ENCODE peak calls at places on chromosomes 13 and 19, in eight cellular contexts. V is thyroid gland; D is PC-3; T is GM23338; W is heart left ventricle; Z is body of pancreas; F is hepatocyte; H is CD8-positive, alpha-beta memory T cell. U is an unnamed sample.

GRCh38 chr19:13400296-13400695 is 106.0 kb downstream of the CACNA1A start:
- DNase-seq in V (no peak), D (no peak), T (no peak), W (no peak), Z (no peak), F (no peak), H (no peak), U (no peak)

GRCh38 chr13:30739646-30740642 is 4.6 kb downstream of the ALOX5AP start:
- DNase-seq in V (no peak), D (peak; percentile 94), T (no peak), W (no peak), Z (no peak), F (no peak), H (peak; percentile 29), U (no peak)

GRCh38 chr13:111209613-111210012 is 94.5 kb downstream of the ARHGEF7 start:
- DNase-seq in V (no peak), D (no peak), T (no peak), W (no peak), Z (no peak), F (no peak), H (no peak), U (no peak)

GRCh38 chr13:45392811-45393210 is 25.4 kb downstream of the SLC25A30 start:
- DNase-seq in V (no peak), D (no peak), T (no peak), W (no peak), Z (no peak), F (no peak), H (no peak), U (no peak)

GRCh38 chr13:85935868-85936467 is 136.7 kb upstream of the SLITRK6 start:
- DNase-seq in V (no peak), D (no peak), T (peak; percentile 9), W (no peak), Z (no peak), F (no peak), H (no peak), U (no peak)

GRCh38 chr13:87777395-87777794 is 106.2 kb downstream of the SLITRK5 start:
- DNase-seq in V (no peak), D (peak; percentile 11), T (peak; percentile 34), W (no peak), Z (no peak), F (no peak), H (no peak), U (no peak)

GRCh38 chr19:38478273-38478971 is 44.9 kb downstream of the RYR1 start:
- DNase-seq in V (no peak), D (peak; percentile 30), T (peak; percentile 39), W (no peak), Z (no peak), F (no peak), H (no peak), U (no peak)

GRCh38 chr19:58543826-58544590 is at the start of gene TRIM28:
- DNase-seq in V (peak; percentile 98), D (peak; percentile 99), T (peak; percentile 98), W (peak; percentile 98), Z (peak; percentile 99), F (peak; percentile 99), H (peak; percentile 100), U (peak; percentile 99)

GRCh38 chr19:29293736-29294342 is 80.9 kb upstream of the UQCRFS1 start:
- DNase-seq in V (no peak), D (no peak), T (no peak), W (no peak), Z (no peak), F (no peak), H (no peak), U (no peak)

GRCh38 chr19:2608602-2608922 is 93.9 kb downstream of the GNG7 start:
- DNase-seq in V (no peak), D (no peak), T (no peak), W (no peak), Z (no peak), F (no peak), H (no peak), U (no peak)

GRCh38 chr19:4372630-4373367 is 27.5 kb downstream of the SH3GL1 start:
- DNase-seq in V (no peak), D (no peak), T (no peak), W (no peak), Z (no peak), F (no peak), H (no peak), U (no peak)
- H3K27ac ChIP-seq in V (peak overlapping the region; percentile 87), D (no peak overlapping the region), T (no peak overlapping the region), W (peak overlapping the region; percentile 80), Z (no peak overlapping the region), F (peak overlapping the region; percentile 97), H (peak overlapping the region; percentile 92), U (peak overlapping the region; percentile 91)

GRCh38 chr13:98676239-98676638 is 76.2 kb downstream of the SLC15A1 start:
- DNase-seq in V (no peak), D (no peak), T (no peak), W (no peak), Z (no peak), F (no peak), H (no peak), U (no peak)
- H3K27me3 ChIP-seq in V (no peaks in the 10 kb centered on the region), D (no peaks in the 10 kb centered on the region), T (no peaks in the 10 kb centered on the region), W (no peaks in the 10 kb centered on the region), Z (no peaks in the 10 kb centered on the region), F (no peaks in the 10 kb centered on the region), H (no peaks in the 10 kb centered on the region), U (no peaks in the 10 kb centered on the region)

GRCh38 chr13:40776681-40777165 is 5.7 kb upstream of the MRPS31 start:
- DNase-seq in V (no peak), D (peak; percentile 54), T (no peak), W (no peak), Z (no peak), F (no peak), H (peak; percentile 70), U (no peak)

GRCh38 chr13:40777957-40778235 is 6.9 kb upstream of the MRPS31 start:
- DNase-seq in V (no peak), D (no peak), T (no peak), W (no peak), Z (no peak), F (no peak), H (no peak), U (no peak)

GRCh38 chr13:40779049-40779448 is 8.1 kb upstream of the MRPS31 start:
- DNase-seq in V (no peak), D (no peak), T (peak; percentile 21), W (no peak), Z (no peak), F (no peak), H (no peak), U (no peak)

GRCh38 chr13:40776232-40776631 is 5.2 kb upstream of the MRPS31 start:
- DNase-seq in V (no peak), D (no peak), T (no peak), W (no peak), Z (no peak), F (no peak), H (no peak), U (no peak)

GRCh38 chr13:40777166-40777956 is 6.4 kb upstream of the MRPS31 start:
- DNase-seq in V (peak; percentile 58), D (peak; percentile 55), T (peak; percentile 88), W (no peak), Z (peak; percentile 46), F (peak; percentile 70), H (peak; percentile 52), U (no peak)
- H3K27ac ChIP-seq in V (peak overlapping the region; percentile 41), D (peak overlapping the region; percentile 25), T (no peak overlapping the region), W (no peak overlapping the region), Z (no peak overlapping the region), F (peak overlapping the region; percentile 6), H (peak overlapping the region; percentile 19), U (no peak overlapping the region)

GRCh38 chr19:15525291-15525690 is 17.0 kb downstream of the CYP4F22 start:
- DNase-seq in V (no peak), D (no peak), T (no peak), W (no peak), Z (no peak), F (no peak), H (no peak), U (no peak)

GRCh38 chr19:15529774-15530372 is 21.5 kb downstream of the CYP4F22 start:
- DNase-seq in V (no peak), D (no peak), T (no peak), W (no peak), Z (no peak), F (no peak), H (no peak), U (no peak)

GRCh38 chr19:15526408-15526807 is 18.1 kb downstream of the CYP4F22 start:
- DNase-seq in V (no peak), D (no peak), T (no peak), W (no peak), Z (no peak), F (no peak), H (no peak), U (no peak)

GRCh38 chr19:15527705-15528104 is 19.4 kb downstream of the CYP4F22 start:
- DNase-seq in V (no peak), D (no peak), T (no peak), W (no peak), Z (no peak), F (no peak), H (no peak), U (no peak)

GRCh38 chr19:15524781-15525180 is 16.5 kb downstream of the CYP4F22 start:
- DNase-seq in V (no peak), D (no peak), T (no peak), W (no peak), Z (no peak), F (no peak), H (no peak), U (no peak)
- H3K27me3 ChIP-seq in V (no peaks in the 10 kb centered on the region), D (no peaks in the 10 kb centered on the region), T (no peaks in the 10 kb centered on the region), W (peaks cover 10% of the 10 kb centered on the region), Z (no peaks in the 10 kb centered on the region), F (no peaks in the 10 kb centered on the region), H (no peaks in the 10 kb centered on the region), U (no peaks in the 10 kb centered on the region)

DNA sequence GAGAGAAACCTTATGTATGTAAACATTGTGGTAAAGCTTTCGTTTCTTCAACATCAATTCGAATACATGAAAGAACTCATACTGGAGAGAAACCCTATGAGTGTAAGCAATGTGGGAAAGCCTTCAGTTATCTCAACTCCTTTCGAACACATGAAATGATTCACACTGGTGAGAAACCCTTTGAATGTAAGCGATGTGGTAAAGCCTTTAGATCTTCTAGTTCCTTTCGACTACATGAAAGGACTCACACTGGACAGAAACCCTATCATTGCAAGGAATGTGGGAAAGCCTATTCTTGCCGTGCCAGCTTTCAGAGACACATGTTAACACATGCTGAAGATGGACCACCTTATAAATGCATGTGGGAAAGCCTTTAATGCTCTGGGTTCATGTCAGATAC is 24.7 kb downstream of the ZNF136 start:
- DNase-seq in V (no peak), D (peak; percentile 7), T (no peak), W (no peak), Z (no peak), F (no peak), H (no peak), U (no peak)
- H3K27ac ChIP-seq in V (no peak overlapping the region), D (no peak overlapping the region), T (no peak overlapping the region), W (no peak overlapping the region), Z (no peak overlapping the region), F (no peak overlapping the region), H (no peak overlapping the region), U (no peak overlapping the region)

GRCh38 chr13:28534801-28535200 is 39.9 kb upstream of the FLT1 start:
- DNase-seq in V (no peak), D (no peak), T (no peak), W (no peak), Z (no peak), F (no peak), H (no peak), U (no peak)
- H3K27me3 ChIP-seq in V (no peaks in the 10 kb centered on the region), D (peaks cover 33% of the 10 kb centered on the region), T (peaks cover 40% of the 10 kb centered on the region), W (peaks cover 8% of the 10 kb centered on the region), Z (no peaks in the 10 kb centered on the region), F (peaks cover 32% of the 10 kb centered on the region), H (peaks cover 12% of the 10 kb centered on the region), U (peaks cover 12% of the 10 kb centered on the region)

GRCh38 chr13:24241336-24241735 is 68.0 kb upstream of the C1QTNF9 start:
- DNase-seq in V (no peak), D (no peak), T (no peak), W (no peak), Z (no peak), F (no peak), H (no peak), U (no peak)
- H3K27ac ChIP-seq in V (no peak overlapping the region), D (no peak overlapping the region), T (no peak overlapping the region), W (no peak overlapping the region), Z (no peak overlapping the region), F (no peak overlapping the region), H (no peak overlapping the region), U (no peak overlapping the region)

U was measured in ascending aorta.